ENCODE peak calls at places on chromosome 4, in nine cellular contexts. G, T, H, Z, E, K, D, R and V are unnamed samples.

GRCh38 chr4:163404570-163404969 is 60.9 kb downstream of the NPY5R start:
- DNase-seq in G (no peak), T (no peak), H (no peak), Z (no peak), E (peak), K (no peak), D (no peak), R (no peak), V (no peak)

GRCh38 chr4:89836031-89836777 is 757 bp downstream of the SNCA start:
- DNase-seq in G (no peak), T (no peak), H (no peak), Z (no peak), E (no peak), K (no peak), D (peak), R (peak), V (no peak)

GRCh38 chr4:955161-955921 is 18.0 kb downstream of the DGKQ start:
- DNase-seq in G (no peak), T (no peak), H (no peak), Z (no peak), E (no peak), K (no peak), D (no peak), R (no peak), V (no peak)

GRCh38 chr4:105594094-105595010 is 41.9 kb downstream of the ARHGEF38 start:
- DNase-seq in G (no peak), T (no peak), H (no peak), Z (no peak), E (no peak), K (no peak), D (no peak), R (no peak), V (no peak)

GRCh38 chr4:99221980-99222379 is 2.9 kb upstream of the ADH6 start:
- DNase-seq in G (no peak), T (no peak), H (no peak), Z (no peak), E (no peak), K (no peak), D (no peak), R (no peak), V (no peak)

GRCh38 chr4:177313263-177313662 is 3.6 kb downstream of the NEIL3 start:
- DNase-seq in G (no peak), T (no peak), H (no peak), Z (no peak), E (no peak), K (no peak), D (no peak), R (peak), V (no peak)

GRCh38 chr4:121943941-121944340 is 7.9 kb downstream of the TRPC3 start:
- DNase-seq in G (no peak), T (no peak), H (no peak), Z (no peak), E (no peak), K (no peak), D (no peak), R (no peak), V (no peak)

GRCh38 chr4:85777908-85778808 is 303.2 kb downstream of the ARHGAP24 start:
- DNase-seq in G (peak), T (no peak), H (no peak), Z (no peak), E (no peak), K (no peak), D (no peak), R (peak), V (no peak)

GRCh38 chr4:86058621-86059020 is 301.2 kb downstream of the MAPK10 start:
- DNase-seq in G (no peak), T (no peak), H (no peak), Z (no peak), E (no peak), K (no peak), D (no peak), R (no peak), V (no peak)

GRCh38 chr4:183887351-183887750 is 17.8 kb upstream of the STOX2 start:
- DNase-seq in G (no peak), T (no peak), H (no peak), Z (no peak), E (no peak), K (no peak), D (no peak), R (no peak), V (no peak)

GRCh38 chr4:91426725-91427124 is 877.0 kb upstream of the GRID2 start:
- DNase-seq in G (no peak), T (no peak), H (no peak), Z (no peak), E (no peak), K (no peak), D (no peak), R (no peak), V (no peak)

GRCh38 chr4:3375688-3376087 is 66.1 kb upstream of the HGFAC start:
- DNase-seq in G (peak), T (no peak), H (no peak), Z (peak), E (no peak), K (no peak), D (no peak), R (peak), V (peak)

GRCh38 chr4:173346074-173346473 is 11.9 kb upstream of the HMGB2 start:
- DNase-seq in G (peak), T (no peak), H (no peak), Z (no peak), E (no peak), K (no peak), D (no peak), R (peak), V (peak)

GRCh38 chr4:25234390-25235367 is 846 bp downstream of the PI4K2B start:
- DNase-seq in G (peak), T (peak), H (peak), Z (peak), E (peak), K (peak), D (peak), R (peak), V (peak)

GRCh38 chr4:116020141-116020722 is 906.8 kb upstream of the NDST4 start:
- DNase-seq in G (no peak), T (no peak), H (no peak), Z (no peak), E (no peak), K (no peak), D (no peak), R (no peak), V (no peak)

GRCh38 chr4:181541396-181541795 is 701.8 kb upstream of the TENM3 start:
- DNase-seq in G (peak), T (no peak), H (no peak), Z (no peak), E (no peak), K (no peak), D (no peak), R (no peak), V (no peak)

GRCh38 chr4:153541426-153542096 is 75.4 kb downstream of the TMEM131L start:
- DNase-seq in G (peak), T (no peak), H (no peak), Z (no peak), E (no peak), K (no peak), D (no peak), R (peak), V (peak)

GRCh38 chr4:98687876-98688275 is 29.5 kb upstream of the TSPAN5 start:
- DNase-seq in G (peak), T (no peak), H (peak), Z (no peak), E (no peak), K (no peak), D (no peak), R (no peak), V (peak)

GRCh38 chr4:47557255-47557654 is 72.2 kb downstream of the ATP10D start:
- DNase-seq in G (no peak), T (no peak), H (no peak), Z (no peak), E (no peak), K (no peak), D (no peak), R (no peak), V (no peak)

GRCh38 chr4:3263053-3263958 is 14.3 kb downstream of the MSANTD1 start:
- DNase-seq in G (no peak), T (no peak), H (no peak), Z (no peak), E (no peak), K (no peak), D (no peak), R (no peak), V (no peak)

GRCh38 chr4:108170729-108171540 is 2.2 kb upstream of the LEF1 start:
- DNase-seq in G (no peak), T (no peak), H (no peak), Z (no peak), E (no peak), K (no peak), D (no peak), R (no peak), V (no peak)

GRCh38 chr4:178275671-178276360 is 833.6 kb upstream of the AGA start:
- DNase-seq in G (peak), T (no peak), H (no peak), Z (no peak), E (no peak), K (no peak), D (no peak), R (no peak), V (no peak)

GRCh38 chr4:5812506-5813229 is 80.2 kb downstream of the CRMP1 start:
- DNase-seq in G (peak), T (peak), H (peak), Z (no peak), E (peak), K (no peak), D (peak), R (peak), V (peak)

GRCh38 chr4:148265627-148266026 is 176.6 kb downstream of the NR3C2 start:
- DNase-seq in G (no peak), T (no peak), H (no peak), Z (no peak), E (no peak), K (no peak), D (no peak), R (no peak), V (no peak)

GRCh38 chr4:152408514-152409327 is 127.2 kb downstream of the FBXW7 start:
- DNase-seq in G (peak), T (peak), H (no peak), Z (no peak), E (peak), K (no peak), D (peak), R (peak), V (peak)

GRCh38 chr4:78031457-78031856 is 25.7 kb upstream of the FRAS1 start:
- DNase-seq in G (no peak), T (no peak), H (no peak), Z (no peak), E (no peak), K (no peak), D (no peak), R (no peak), V (no peak)

GRCh38 chr4:153634737-153635353 is 49.2 kb upstream of the TLR2 start:
- DNase-seq in G (peak), T (no peak), H (peak), Z (no peak), E (peak), K (no peak), D (peak), R (peak), V (peak)

GRCh38 chr4:8522160-8523120 is 57.8 kb upstream of the GPR78 start:
- DNase-seq in G (no peak), T (no peak), H (no peak), Z (no peak), E (no peak), K (no peak), D (no peak), R (no peak), V (no peak)

GRCh38 chr4:1767770-1768366 is 25.2 kb upstream of the FGFR3 start:
- DNase-seq in G (no peak), T (no peak), H (peak), Z (no peak), E (no peak), K (no peak), D (no peak), R (no peak), V (no peak)

GRCh38 chr4:24594887-24595286 is 10.5 kb upstream of the DHX15 start:
- DNase-seq in G (no peak), T (no peak), H (no peak), Z (no peak), E (no peak), K (no peak), D (no peak), R (no peak), V (peak)

GRCh38 chr4:152605641-152606304 is 69.9 kb upstream of the FBXW7 start:
- DNase-seq in G (peak), T (no peak), H (peak), Z (no peak), E (no peak), K (no peak), D (no peak), R (peak), V (peak)

GRCh38 chr4:52751349-52751911 is at the start of gene ERVMER34-1:
- DNase-seq in G (no peak), T (no peak), H (peak), Z (peak), E (peak), K (no peak), D (no peak), R (no peak), V (no peak)

GRCh38 chr4:183618681-183619080 is 40.3 kb downstream of the RWDD4 start:
- DNase-seq in G (no peak), T (no peak), H (no peak), Z (no peak), E (no peak), K (no peak), D (no peak), R (no peak), V (no peak)

GRCh38 chr4:53010320-53010719 is 148.2 kb downstream of the RASL11B start:
- DNase-seq in G (no peak), T (no peak), H (no peak), Z (peak), E (no peak), K (no peak), D (no peak), R (no peak), V (no peak)

GRCh38 chr4:122588453-122589238 is 32.2 kb downstream of the IL21 start:
- DNase-seq in G (peak), T (no peak), H (no peak), Z (no peak), E (no peak), K (no peak), D (no peak), R (peak), V (peak)